ENCODE peak calls at places on chromosomes 7 and 10, in six cellular contexts. G, C, V, B, W and Y are unnamed samples.

GRCh38 chr7:155263522-155264197 is 34.0 kb upstream of the INSIG1 start:
- DNase-seq in G (no peak), V (no peak), C (no peak), W (no peak), B (peak; percentile 27), Y (no peak)

GRCh38 chr10:76141376-76141775 is 710.0 kb downstream of the LRMDA start:
- DNase-seq in G (no peak), V (no peak), W (no peak), C (no peak), B (no peak), Y (no peak)

GRCh38 chr10:125062244-125063208 is 97.8 kb downstream of the CTBP2 start:
- DNase-seq in C (no peak), W (no peak), B (no peak), V (no peak), G (no peak), Y (no peak)

GRCh38 chr7:76292206-76292573 is 10.3 kb upstream of the HSPB1 start:
- DNase-seq in W (peak; percentile 46), G (no peak), V (peak; percentile 72), C (no peak), B (peak; percentile 74), Y (no peak)

GRCh38 chr10:79178614-79179403 is 110.0 kb downstream of the ZMIZ1 start:
- DNase-seq in B (peak; percentile 75), G (peak; percentile 82), C (no peak), W (no peak), V (no peak), Y (peak; percentile 68)

GRCh38 chr7:115135769-115136410 is 214.0 kb downstream of the MDFIC start:
- DNase-seq in G (no peak), C (no peak), B (no peak), W (peak; percentile 9), V (no peak), Y (no peak)

GRCh38 chr10:118585794-118586193 is 9.7 kb downstream of the PRLHR start:
- DNase-seq in V (no peak), B (no peak), W (peak; percentile 39), G (no peak), C (no peak), Y (no peak)

GRCh38 chr7:16028103-16028502 is 341.6 kb upstream of the MEOX2 start:
- DNase-seq in G (peak; percentile 71), V (no peak), W (peak; percentile 76), C (peak; percentile 25), B (no peak), Y (peak; percentile 76)

GRCh38 chr7:18163091-18163490 is 135.4 kb upstream of the PRPS1L1 start:
- DNase-seq in B (no peak), V (no peak), W (no peak), G (no peak), C (no peak), Y (no peak)

GRCh38 chr10:71835671-71836593 is 15.1 kb downstream of the PSAP start:
- DNase-seq in B (peak; percentile 98), G (peak; percentile 93), V (peak; percentile 87), W (no peak), C (peak; percentile 75), Y (peak; percentile 86)

GRCh38 chr10:86900955-86901354 is 56.5 kb downstream of the MMRN2 start:
- DNase-seq in B (no peak), C (no peak), W (no peak), G (no peak), V (peak; percentile 60), Y (peak; percentile 18)

GRCh38 chr7:101705327-101705726 is 76.2 kb upstream of the MYL10 start:
- DNase-seq in C (no peak), G (no peak), V (no peak), W (peak; percentile 88), B (no peak), Y (no peak)

GRCh38 chr10:124674768-124675222 is 69.4 kb downstream of the FAM53B start:
- DNase-seq in C (no peak), W (no peak), B (peak; percentile 61), G (no peak), V (no peak), Y (no peak)

GRCh38 chr10:111247781-111248389 is 171.1 kb downstream of the ADRA2A start:
- DNase-seq in G (no peak), B (no peak), C (no peak), V (no peak), W (no peak), Y (no peak)

GRCh38 chr7:152735443-152736004 is 24.0 kb upstream of the ACTR3B start:
- DNase-seq in W (no peak), B (no peak), C (no peak), G (peak; percentile 29), V (no peak), Y (no peak)

GRCh38 chr10:8913720-8914119 is 859.2 kb downstream of the GATA3 start:
- DNase-seq in C (no peak), W (peak; percentile 77), V (no peak), B (no peak), G (no peak), Y (no peak)

GRCh38 chr7:41879424-41879823 is 176.5 kb upstream of the INHBA start:
- DNase-seq in B (no peak), W (no peak), V (no peak), C (no peak), G (no peak), Y (no peak)

GRCh38 chr10:114403545-114404161 is 649 bp downstream of the AFAP1L2 start:
- DNase-seq in V (no peak), C (no peak), W (peak; percentile 46), G (no peak), B (no peak), Y (no peak)

GRCh38 chr10:59708816-59709471 is 706 bp downstream of the SLC16A9 start:
- DNase-seq in G (no peak), C (no peak), W (peak; percentile 56), B (no peak), V (no peak), Y (no peak)

GRCh38 chr7:103833401-103833800 is 156.1 kb downstream of the RELN start:
- DNase-seq in G (no peak), B (peak; percentile 8), W (peak; percentile 4), V (no peak), C (no peak), Y (no peak)

GRCh38 chr10:77710081-77710551 is 72.5 kb upstream of the KCNMA1 start:
- DNase-seq in C (no peak), B (no peak), W (no peak), V (no peak), G (no peak), Y (no peak)

GRCh38 chr10:62027841-62028501 is 126.5 kb downstream of the ARID5B start:
- DNase-seq in C (no peak), W (peak; percentile 89), G (no peak), B (no peak), V (no peak), Y (no peak)

GRCh38 chr7:5546626-5547025 is 123.0 kb upstream of the TNRC18 start:
- DNase-seq in G (no peak), C (no peak), V (no peak), B (no peak), W (no peak), Y (no peak)

GRCh38 chr7:101162551-101163280 is 2.7 kb downstream of the VGF start:
- DNase-seq in C (no peak), B (peak; percentile 88), V (no peak), W (peak; percentile 69), G (no peak), Y (no peak)

GRCh38 chr7:92691578-92691977 is 101.4 kb upstream of the FAM133B start:
- DNase-seq in B (peak; percentile 68), W (peak; percentile 70), C (no peak), G (peak; percentile 29), V (no peak), Y (peak; percentile 28)

GRCh38 chr10:97072851-97073665 is 112.7 kb downstream of the SLIT1 start:
- DNase-seq in C (peak; percentile 94), V (peak; percentile 79), B (peak; percentile 84), G (peak; percentile 39), W (peak; percentile 73), Y (peak; percentile 50)

GRCh38 chr10:21849624-21850023 is 153.9 kb downstream of the DNAJC1 start:
- DNase-seq in C (no peak), W (no peak), V (no peak), G (no peak), B (no peak), Y (no peak)

GRCh38 chr7:99786726-99787300 is 2.8 kb upstream of the CYP3A4 start:
- DNase-seq in G (peak; percentile 4), V (no peak), B (no peak), W (peak; percentile 88), C (no peak), Y (no peak)

GRCh38 chr10:27542812-27543211 is 38.7 kb downstream of the RAB18 start:
- DNase-seq in V (no peak), B (no peak), C (no peak), G (no peak), W (peak; percentile 51), Y (peak; percentile 19)

GRCh38 chr10:118844731-118845573 is 90.2 kb upstream of the CACUL1 start:
- DNase-seq in B (no peak), V (no peak), G (no peak), W (peak; percentile 58), C (no peak), Y (no peak)

GRCh38 chr7:31000161-31000693 is 36.5 kb downstream of the GHRHR start:
- DNase-seq in V (no peak), W (no peak), G (peak; percentile 33), C (no peak), B (peak; percentile 85), Y (no peak)

GRCh38 chr7:2930310-2931033 is 86.4 kb upstream of the GNA12 start:
- DNase-seq in W (no peak), V (peak; percentile 9), C (no peak), B (no peak), G (no peak), Y (no peak)

GRCh38 chr7:128120976-128121490 is 89.8 kb upstream of the LRRC4 start:
- DNase-seq in G (no peak), V (no peak), B (no peak), W (no peak), C (no peak), Y (no peak)

GRCh38 chr10:73584737-73585136 is 6.4 kb downstream of the USP54 start:
- DNase-seq in W (no peak), V (no peak), G (peak; percentile 73), B (peak; percentile 14), C (no peak), Y (no peak)
- TF ChIP-seq CTCF in W (no peak), V (no peak), G (no peak), B (no peak), C (no peak), Y (no peak)

DNA sequence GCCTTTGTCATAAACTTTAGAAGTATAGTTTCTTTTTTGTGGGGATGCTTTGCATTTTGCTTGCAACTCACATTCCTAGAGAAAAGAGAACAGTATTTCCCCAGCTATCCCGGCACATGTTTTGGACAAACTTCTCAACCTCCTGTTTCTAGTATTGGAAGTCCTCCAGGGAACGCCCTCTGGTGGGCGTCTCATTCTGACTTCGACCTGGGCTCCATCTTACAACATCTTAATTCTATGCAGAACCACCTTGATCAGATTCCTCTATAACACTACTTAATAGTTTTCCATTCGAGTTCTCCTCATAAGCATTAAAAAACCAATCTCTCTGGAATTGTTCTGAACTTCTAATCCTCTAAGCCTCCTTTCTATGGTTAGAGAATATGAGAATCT is 139.5 kb upstream of the FZD8 start:
- DNase-seq in C (no peak), B (peak; percentile 11), V (no peak), W (peak; percentile 15), G (no peak), Y (no peak)
- TF ChIP-seq CTCF in C (no peak), B (peak; percentile 42), V (no peak), W (no peak), G (peak; percentile 24), Y (no peak)

GRCh38 chr10:32055478-32056135 is 618 bp downstream of the KIF5B start:
- DNase-seq in V (peak; percentile 47), W (peak; percentile 67), B (peak; percentile 84), C (peak; percentile 45), G (no peak), Y (no peak)
- TF ChIP-seq CTCF in V (peak; percentile 5), W (peak; percentile 23), B (no peak), C (no peak), G (no peak), Y (peak; percentile 6)

GRCh38 chr10:28669227-28670173 is 7.8 kb upstream of the BAMBI start:
- DNase-seq in V (no peak), B (no peak), W (no peak), G (no peak), C (no peak), Y (no peak)
- TF ChIP-seq CTCF in V (no peak), B (no peak), W (no peak), G (no peak), C (no peak), Y (no peak)